ENCODE peak calls at places on chromosomes 1 and 21, in four cellular contexts. X is left lung, T is heart left ventricle, G is tibial artery. A is an unnamed sample.

GRCh38 chr1:15039017-15039648 is 114.4 kb upstream of the TMEM51 start:
- DNase-seq in T (no peak), X (no peak), G (no peak), A (no peak)

GRCh38 chr1:29505537-29506220 is 269.4 kb downstream of the PTPRU start:
- DNase-seq in X (no peak), G (no peak), T (no peak), A (no peak)

GRCh38 chr1:196373798-196374197 is 234.4 kb downstream of the KCNT2 start:
- DNase-seq in G (no peak), X (no peak), T (no peak), A (no peak)

GRCh38 chr1:53508056-53508990 is 49.1 kb downstream of the DMRTB1 start:
- DNase-seq in G (no peak), T (no peak), X (no peak), A (no peak)

GRCh38 chr1:101115112-101115511 is 89.5 kb upstream of the DPH5 start:
- DNase-seq in X (no peak), G (no peak), T (no peak), A (no peak)

GRCh38 chr21:27648560-27648959 is 681.7 kb upstream of the ADAMTS5 start:
- DNase-seq in X (no peak), T (no peak), G (no peak), A (no peak)

GRCh38 chr1:101200513-101200912 is 36.3 kb upstream of the S1PR1 start:
- DNase-seq in X (no peak), G (no peak), T (no peak), A (no peak)

GRCh38 chr1:87030740-87031400 is 116.4 kb downstream of the HS2ST1 start:
- DNase-seq in X (no peak), G (no peak), T (no peak), A (no peak)

GRCh38 chr21:42513151-42513984 is at the start of gene SLC37A1:
- DNase-seq in G (no peak), T (no peak), X (no peak), A (no peak)

GRCh38 chr1:210496063-210496462 is 167.4 kb downstream of the HHAT start:
- DNase-seq in X (no peak), G (no peak), T (peak; percentile 27), A (no peak)

GRCh38 chr1:152018537-152018936 is 18.3 kb downstream of the S100A11 start:
- DNase-seq in X (no peak), G (no peak), T (no peak), A (no peak)

GRCh38 chr1:23809751-23810171 is 9.2 kb upstream of the GALE start:
- DNase-seq in T (peak; percentile 76), X (peak; percentile 85), G (peak; percentile 62), A (no peak)

GRCh38 chr1:66388918-66389317 is 145.0 kb upstream of the SGIP1 start:
- DNase-seq in T (no peak), X (no peak), G (no peak), A (no peak)

GRCh38 chr1:92768286-92768685 is 16.6 kb downstream of the EVI5 start:
- DNase-seq in G (no peak), X (no peak), T (no peak), A (no peak)

GRCh38 chr1:16458801-16459200 is 18.3 kb downstream of the NECAP2 start:
- DNase-seq in X (no peak), G (no peak), T (no peak), A (no peak)

GRCh38 chr1:28577738-28578536 is 14.1 kb upstream of the RAB42 start:
- DNase-seq in X (no peak), G (no peak), T (no peak), A (no peak)

GRCh38 chr1:216750031-216750627 is 26.9 kb upstream of the ESRRG start:
- DNase-seq in G (no peak), X (no peak), T (no peak), A (no peak)

GRCh38 chr1:48469616-48470500 is 2.1 kb downstream of the SPATA6 start:
- DNase-seq in X (peak; percentile 72), G (peak; percentile 75), T (peak; percentile 67), A (no peak)

GRCh38 chr1:170537798-170538503 is 6.0 kb downstream of the GORAB start:
- DNase-seq in G (no peak), T (no peak), X (no peak), A (no peak)

GRCh38 chr21:34822209-34822608 is 153.4 kb downstream of the CLIC6 start:
- DNase-seq in T (no peak), X (no peak), G (no peak), A (no peak)

GRCh38 chr1:23452011-23452411 is 27.5 kb upstream of the TCEA3 start:
- DNase-seq in G (no peak), X (peak; percentile 86), T (no peak), A (no peak)

GRCh38 chr1:174828264-174828663 is 171.5 kb upstream of the CACYBP start:
- DNase-seq in G (no peak), X (no peak), T (no peak), A (no peak)

GRCh38 chr1:17844146-17844826 is 89.2 kb downstream of the ACTL8 start:
- DNase-seq in X (no peak), T (no peak), G (no peak), A (no peak)

GRCh38 chr1:161051219-161051618 is 5.4 kb upstream of the USF1 start:
- DNase-seq in T (no peak), X (no peak), G (no peak), A (no peak)

GRCh38 chr1:161052899-161053298 is 7.1 kb upstream of the USF1 start:
- DNase-seq in X (no peak), T (no peak), G (no peak), A (no peak)

GRCh38 chr1:161054232-161054631 is 8.5 kb upstream of the USF1 start:
- DNase-seq in X (no peak), G (no peak), T (no peak), A (no peak)

GRCh38 chr1:161059293-161059692 is 10.4 kb downstream of the ARHGAP30 start:
- DNase-seq in G (no peak), X (no peak), T (no peak), A (no peak)

DNA sequence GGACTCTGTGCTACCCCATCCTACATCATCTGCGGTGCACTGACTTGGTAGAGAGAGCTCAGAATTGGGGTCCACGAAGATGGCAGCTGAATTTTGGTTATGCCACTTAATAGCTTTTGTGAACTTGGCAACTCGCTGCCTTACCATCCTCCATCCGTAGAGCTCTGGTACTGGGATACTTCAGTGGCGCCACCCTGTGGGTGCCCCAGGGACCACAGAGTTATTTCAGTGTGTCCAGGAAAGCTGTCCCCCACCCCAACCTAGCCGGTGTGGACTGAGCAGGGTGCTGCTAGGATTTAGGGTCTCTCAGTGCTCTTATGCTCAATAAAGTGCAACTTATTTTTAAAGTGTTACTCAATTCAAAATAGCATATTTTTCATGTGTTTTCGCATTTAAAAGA is 9.0 kb upstream of the USF1 start:
- DNase-seq in X (no peak), T (no peak), G (no peak), A (no peak)
- TF ChIP-seq CTCF in X (no peak), T (no peak), G (no peak), A (peak; percentile 14)

GRCh38 chr1:20280906-20281305 is 9.8 kb upstream of the VWA5B1 start:
- DNase-seq in X (no peak), T (no peak), G (no peak), A (no peak)

GRCh38 chr1:20278692-20279130 is 12.0 kb upstream of the VWA5B1 start:
- DNase-seq in G (no peak), X (no peak), T (no peak), A (no peak)

GRCh38 chr1:20279507-20279906 is 11.2 kb upstream of the VWA5B1 start:
- DNase-seq in T (no peak), G (no peak), X (no peak), A (no peak)

GRCh38 chr1:20281801-20282200 is 8.9 kb upstream of the VWA5B1 start:
- DNase-seq in X (no peak), G (no peak), T (no peak), A (no peak)

DNA sequence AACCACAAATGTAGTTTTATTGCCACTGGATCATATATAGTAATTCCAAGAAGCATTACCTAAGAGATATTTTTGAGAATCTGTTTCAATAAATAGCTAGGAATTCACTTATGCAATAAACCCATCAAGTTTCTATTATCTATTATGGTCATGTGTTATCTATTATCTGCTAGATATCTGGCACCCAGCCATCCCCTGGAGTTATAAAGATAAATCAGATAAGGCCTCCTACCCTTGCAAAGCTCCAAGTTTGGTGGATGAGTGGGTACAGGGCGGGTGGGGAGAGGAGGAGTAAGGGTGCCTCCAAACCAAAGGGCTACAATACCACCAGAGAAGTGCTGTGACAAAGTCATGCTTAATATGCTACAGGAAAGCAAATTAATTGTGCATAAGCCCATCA is 10.3 kb upstream of the VWA5B1 start:
- DNase-seq in T (no peak), X (no peak), G (no peak), A (no peak)
- TF ChIP-seq CTCF in T (no peak), X (no peak), G (no peak), A (no peak)

GRCh38 chr1:243582321-243582720 is 267.7 kb downstream of the AKT3 start:
- DNase-seq in T (no peak), X (no peak), G (no peak), A (no peak)
- TF ChIP-seq CTCF in T (no peak), X (no peak), G (no peak), A (no peak)

GRCh38 chr1:32894681-32895080 is 6.5 kb downstream of the TMEM54 start:
- DNase-seq in G (no peak), X (no peak), T (no peak), A (no peak)

GRCh38 chr1:32891630-32892029 is 5.3 kb downstream of the HPCA start:
- DNase-seq in X (no peak), T (no peak), G (no peak), A (no peak)

GRCh38 chr1:32892368-32893197 is 6.3 kb downstream of the HPCA start:
- DNase-seq in T (no peak), X (no peak), G (no peak), A (peak; percentile 61)

GRCh38 chr1:32894019-32894600 is 7.1 kb downstream of the TMEM54 start:
- DNase-seq in X (no peak), T (no peak), G (no peak), A (no peak)

DNA sequence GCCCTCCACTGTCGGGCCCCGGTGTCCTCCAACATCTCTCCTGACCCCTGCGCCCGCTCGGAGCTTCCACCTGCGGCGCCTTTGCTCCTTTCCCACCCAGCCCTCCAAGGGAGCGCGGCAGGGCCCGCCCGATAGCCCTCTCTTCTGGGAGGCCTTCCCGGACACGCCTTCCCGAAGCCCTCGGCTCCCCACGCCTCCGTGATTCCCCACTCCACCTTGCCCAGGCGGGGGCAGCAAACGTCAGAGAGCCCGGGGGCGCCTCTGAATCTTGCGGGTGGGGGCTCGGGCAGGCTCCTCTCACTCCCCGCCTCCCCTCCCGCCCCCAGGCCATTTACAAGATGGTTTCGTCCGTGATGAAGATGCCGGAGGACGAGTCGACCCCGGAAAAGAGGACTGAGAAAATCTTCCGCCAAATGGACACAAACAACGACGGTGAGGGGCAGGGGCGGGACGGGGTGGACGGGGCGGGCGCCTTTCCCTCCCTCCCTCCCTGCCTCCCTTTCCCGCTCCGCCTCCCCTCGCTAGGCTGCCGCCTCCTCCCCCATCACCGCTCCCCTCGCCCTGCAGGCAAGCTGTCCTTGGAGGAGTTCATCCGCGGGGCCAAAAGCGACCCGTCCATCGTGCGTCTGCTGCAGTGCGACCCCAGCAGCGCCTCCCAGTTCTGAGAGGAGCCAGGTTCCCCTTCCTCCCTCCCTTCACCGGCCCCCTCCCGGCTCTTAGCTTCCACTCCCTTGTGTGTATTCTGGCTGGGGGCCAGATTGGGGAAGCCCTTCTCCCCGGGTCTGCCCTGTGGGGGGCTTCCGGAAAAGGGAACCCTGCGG is 7.1 kb downstream of the HPCA start:
- DNase-seq in G (no peak), T (peak; percentile 53), X (no peak), A (peak; percentile 68)
- TF ChIP-seq CTCF in G (no peak), T (peak; percentile 32), X (no peak), A (peak; percentile 40)